ENCODE peak calls at places on chromosomes 1 and 21, in ten cellular contexts. P is A549, H is upper lobe of left lung, O is type B pancreatic cell, Z is esophagus muscularis mucosa, J is ovary, T is adrenal gland, F is HFF-Myc, S is fibroblast of mammary gland, Y is cardiac fibroblast. B is an unnamed sample.

GRCh38 chr1:31637915-31638673 is 6.6 kb downstream of the PEF1 start:
- DNase-seq in T (no peak), O (no peak), Y (no peak), J (no peak), P (no peak), Z (no peak), H (no peak), F (no peak), S (no peak), B (no peak)

GRCh38 chr1:179793281-179793680 is 50.2 kb downstream of the FAM163A start:
- DNase-seq in Z (no peak), H (no peak), F (no peak), J (no peak), S (no peak), Y (no peak), T (no peak), P (no peak), O (no peak), B (no peak)

GRCh38 chr1:209250970-209251636 is 332.4 kb upstream of the CAMK1G start:
- DNase-seq in S (no peak), H (no peak), P (no peak), Y (no peak), T (no peak), O (no peak), J (no peak), F (no peak), Z (peak), B (no peak)

GRCh38 chr1:215971793-215972441 is 404.8 kb downstream of the KCTD3 start:
- DNase-seq in O (no peak), H (no peak), J (no peak), Y (no peak), P (no peak), S (no peak), Z (no peak), F (no peak), T (no peak), B (no peak)

GRCh38 chr21:34726627-34727337 is 58.0 kb downstream of the CLIC6 start:
- DNase-seq in F (no peak), S (no peak), T (no peak), O (no peak), J (no peak), Y (peak), P (no peak), Z (no peak), H (no peak), B (no peak)

GRCh38 chr1:153643100-153643499 is 9.2 kb downstream of the CHTOP start:
- DNase-seq in H (no peak), Y (no peak), F (no peak), J (no peak), O (no peak), Z (no peak), S (no peak), P (no peak), T (no peak), B (no peak)

GRCh38 chr1:196466656-196467055 is 141.6 kb downstream of the KCNT2 start:
- DNase-seq in J (no peak), Z (no peak), O (no peak), F (peak), P (no peak), Y (peak), H (no peak), T (no peak), S (peak), B (no peak)

GRCh38 chr1:74245168-74245753 is 10.1 kb downstream of the TNNI3K start:
- DNase-seq in T (no peak), P (no peak), Z (no peak), F (no peak), Y (no peak), S (no peak), J (no peak), O (no peak), H (no peak), B (no peak)

GRCh38 chr1:171801395-171801990 is 20.0 kb downstream of the METTL13 start:
- DNase-seq in P (peak), J (no peak), O (no peak), H (no peak), T (peak), F (peak), S (peak), Z (no peak), Y (peak), B (no peak)

GRCh38 chr21:27362249-27362648 is 395.4 kb upstream of the ADAMTS5 start:
- DNase-seq in J (no peak), H (no peak), Y (peak), T (no peak), O (no peak), F (no peak), S (no peak), P (no peak), Z (no peak), B (no peak)

GRCh38 chr1:3902111-3902511 is 2.0 kb upstream of the C1orf174 start:
- DNase-seq in P (no peak), Y (no peak), T (no peak), F (no peak), O (no peak), Z (no peak), S (no peak), H (peak), J (no peak), B (no peak)

GRCh38 chr1:6580588-6581270 is 935 bp downstream of the ZBTB48 start:
- DNase-seq in F (no peak), S (no peak), H (no peak), O (no peak), T (peak), Y (peak), P (no peak), J (no peak), Z (no peak), B (no peak)

GRCh38 chr21:42218836-42219605 is at the start of gene ABCG1:
- DNase-seq in T (peak), P (peak), F (no peak), O (no peak), Y (peak), J (no peak), Z (no peak), H (peak), S (no peak), B (no peak)

GRCh38 chr1:5768014-5768413 is 224.2 kb downstream of the NPHP4 start:
- DNase-seq in F (no peak), H (no peak), T (no peak), O (no peak), J (no peak), S (no peak), Y (no peak), Z (no peak), P (no peak), B (no peak)

GRCh38 chr21:19607983-19608668 is 1204.5 kb upstream of the TMPRSS15 start:
- DNase-seq in S (no peak), O (no peak), Y (no peak), J (no peak), P (no peak), H (no peak), T (no peak), F (no peak), Z (no peak), B (no peak)

GRCh38 chr1:183845681-183846080 is 40.8 kb downstream of the RGL1 start:
- DNase-seq in P (no peak), O (no peak), F (no peak), H (no peak), Y (peak), T (no peak), Z (no peak), S (peak), J (no peak), B (no peak)

GRCh38 chr1:6822530-6823359 is 37.5 kb downstream of the CAMTA1 start:
- DNase-seq in O (no peak), J (no peak), Y (no peak), Z (no peak), H (no peak), S (no peak), P (no peak), T (no peak), F (no peak), B (no peak)

GRCh38 chr1:62245201-62245600 is 50.6 kb downstream of the L1TD1 start:
- DNase-seq in P (no peak), Z (no peak), J (no peak), O (no peak), S (peak), H (no peak), Y (no peak), T (no peak), F (no peak), B (no peak)

GRCh38 chr21:45361033-45361997 is 43.6 kb upstream of the COL18A1 start:
- DNase-seq in Y (no peak), O (no peak), H (no peak), Z (no peak), F (no peak), T (no peak), P (no peak), J (no peak), S (no peak), B (no peak)

GRCh38 chr1:24964811-24965570 is 34.9 kb upstream of the RUNX3 start:
- DNase-seq in O (no peak), H (peak), P (no peak), J (no peak), F (no peak), Z (no peak), Y (no peak), S (no peak), T (no peak), B (no peak)

GRCh38 chr1:12232221-12232620 is 2.4 kb downstream of the VPS13D start:
- DNase-seq in T (no peak), Z (no peak), Y (no peak), P (no peak), O (no peak), H (no peak), S (no peak), F (no peak), J (no peak), B (no peak)

GRCh38 chr1:213982814-213983588 is 4.8 kb upstream of the PROX1 start:
- DNase-seq in Y (no peak), H (peak), T (peak), J (peak), O (no peak), F (no peak), P (no peak), S (no peak), Z (no peak), B (no peak)

GRCh38 chr1:110102081-110102480 is 10.2 kb upstream of the UBL4B start:
- DNase-seq in P (no peak), Z (no peak), S (no peak), J (no peak), O (no peak), Y (peak), T (no peak), F (no peak), H (no peak), B (no peak)

GRCh38 chr21:26405735-26406361 is 167.2 kb downstream of the CYYR1 start:
- DNase-seq in Y (peak), H (no peak), P (peak), J (no peak), T (peak), S (peak), F (peak), O (no peak), Z (no peak), B (no peak)

GRCh38 chr21:26845066-26845749 is at the start of gene ADAMTS1:
- DNase-seq in T (peak), O (peak), J (peak), Z (peak), F (no peak), Y (peak), H (peak), P (no peak), S (peak), B (peak)

GRCh38 chr1:32014937-32015363 is 1.3 kb downstream of the KHDRBS1 start:
- DNase-seq in H (no peak), O (no peak), Y (peak), P (no peak), J (no peak), T (no peak), S (peak), Z (no peak), F (no peak), B (no peak)

GRCh38 chr1:53069663-53070327 is 7.8 kb downstream of the PODN start:
- DNase-seq in Y (no peak), O (peak), S (no peak), T (no peak), H (peak), P (no peak), F (no peak), Z (no peak), J (no peak), B (peak)

GRCh38 chr1:107004421-107004820 is 52.1 kb upstream of the PRMT6 start:
- DNase-seq in Y (no peak), P (no peak), T (no peak), O (no peak), S (no peak), J (no peak), Z (no peak), F (no peak), H (no peak), B (no peak)

GRCh38 chr1:31442648-31442994 is 29.6 kb downstream of the SERINC2 start:
- DNase-seq in Y (no peak), S (no peak), T (no peak), J (no peak), Z (no peak), H (no peak), O (no peak), P (no peak), F (no peak), B (no peak)

GRCh38 chr1:21301794-21302440 is 11.7 kb upstream of the ECE1 start:
- DNase-seq in T (no peak), H (no peak), Y (no peak), J (no peak), P (no peak), S (no peak), F (no peak), O (no peak), Z (no peak), B (no peak)

GRCh38 chr1:34715139-34715538 is 39.7 kb upstream of the GJB5 start:
- DNase-seq in J (no peak), Y (no peak), P (no peak), O (no peak), S (no peak), F (no peak), T (no peak), H (no peak), Z (no peak), B (no peak)

GRCh38 chr1:6098303-6099215 is 52.9 kb downstream of the KCNAB2 start:
- DNase-seq in H (peak), Z (no peak), Y (peak), O (no peak), F (peak), P (no peak), J (no peak), S (peak), T (no peak), B (peak)

GRCh38 chr1:184299796-184300195 is 87.0 kb upstream of the C1orf21 start:
- DNase-seq in S (no peak), F (no peak), O (no peak), P (no peak), T (no peak), Y (no peak), J (no peak), H (no peak), Z (no peak), B (no peak)

GRCh38 chr1:243473281-243474210 is 217.7 kb downstream of the SDCCAG8 start:
- DNase-seq in T (no peak), O (no peak), Y (peak), H (no peak), F (no peak), P (no peak), Z (no peak), J (no peak), S (peak), B (no peak)

GRCh38 chr1:162147760-162148159 is 78.3 kb downstream of the NOS1AP start:
- DNase-seq in J (no peak), T (no peak), H (no peak), S (no peak), Y (no peak), P (no peak), F (no peak), Z (no peak), O (no peak), B (no peak)

GRCh38 chr1:27955076-27955475 is 4.7 kb upstream of the XKR8 start:
- DNase-seq in Z (no peak), F (no peak), O (no peak), J (no peak), T (no peak), S (no peak), H (no peak), P (no peak), Y (no peak), B (no peak)

GRCh38 chr1:41622402-41622801 is 137.9 kb upstream of the EDN2 start:
- DNase-seq in Z (peak), J (no peak), P (no peak), F (no peak), H (no peak), S (no peak), Y (peak), O (no peak), T (peak), B (no peak)

GRCh38 chr1:76465030-76465429 is 390.5 kb downstream of the ST6GALNAC3 start:
- DNase-seq in J (no peak), P (no peak), Y (peak), Z (no peak), O (no peak), S (peak), F (no peak), H (no peak), T (peak), B (no peak)

GRCh38 chr1:32877211-32878110 is 6.7 kb upstream of the FNDC5 start:
- DNase-seq in P (no peak), Y (no peak), J (peak), T (no peak), H (no peak), F (no peak), S (no peak), Z (no peak), O (no peak), B (no peak)

GRCh38 chr1:157577420-157577819 is 20.5 kb downstream of the FCRL4 start:
- DNase-seq in F (no peak), P (no peak), Y (no peak), T (no peak), Z (peak), S (no peak), O (no peak), H (no peak), J (no peak), B (no peak)
- TF ChIP-seq CTCF in F (no peak), P (no peak), Y (no peak), T (no peak), Z (no peak), S (no peak), O (no peak), H (no peak), J (no peak), B (no peak)

GRCh38 chr1:241229216-241229615 is 127.8 kb downstream of the RGS7 start:
- DNase-seq in Y (peak), P (no peak), O (no peak), T (no peak), J (no peak), F (no peak), Z (no peak), S (no peak), H (no peak), B (no peak)
- TF ChIP-seq CTCF in Y (no peak), P (no peak), O (no peak), T (no peak), J (no peak), F (no peak), Z (no peak), S (no peak), H (no peak), B (no peak)

GRCh38 chr1:36084502-36085115 is 715 bp downstream of the TEKT2 start:
- DNase-seq in T (no peak), O (no peak), Z (no peak), H (peak), Y (no peak), F (no peak), S (no peak), J (no peak), P (no peak), B (no peak)

GRCh38 chr1:36085126-36085525 is 1.2 kb downstream of the TEKT2 start:
- DNase-seq in O (no peak), Y (no peak), J (no peak), S (no peak), P (no peak), T (no peak), F (no peak), H (no peak), Z (no peak), B (no peak)

GRCh38 chr1:36083219-36083618 is 675 bp upstream of the TEKT2 start:
- DNase-seq in H (no peak), Z (peak), F (no peak), P (no peak), T (no peak), S (no peak), O (no peak), Y (no peak), J (no peak), B (no peak)

GRCh38 chr1:36081926-36082485 is 1.9 kb upstream of the TEKT2 start:
- DNase-seq in Z (peak), T (no peak), J (no peak), F (no peak), Y (no peak), O (no peak), P (no peak), H (no peak), S (no peak), B (no peak)

DNA sequence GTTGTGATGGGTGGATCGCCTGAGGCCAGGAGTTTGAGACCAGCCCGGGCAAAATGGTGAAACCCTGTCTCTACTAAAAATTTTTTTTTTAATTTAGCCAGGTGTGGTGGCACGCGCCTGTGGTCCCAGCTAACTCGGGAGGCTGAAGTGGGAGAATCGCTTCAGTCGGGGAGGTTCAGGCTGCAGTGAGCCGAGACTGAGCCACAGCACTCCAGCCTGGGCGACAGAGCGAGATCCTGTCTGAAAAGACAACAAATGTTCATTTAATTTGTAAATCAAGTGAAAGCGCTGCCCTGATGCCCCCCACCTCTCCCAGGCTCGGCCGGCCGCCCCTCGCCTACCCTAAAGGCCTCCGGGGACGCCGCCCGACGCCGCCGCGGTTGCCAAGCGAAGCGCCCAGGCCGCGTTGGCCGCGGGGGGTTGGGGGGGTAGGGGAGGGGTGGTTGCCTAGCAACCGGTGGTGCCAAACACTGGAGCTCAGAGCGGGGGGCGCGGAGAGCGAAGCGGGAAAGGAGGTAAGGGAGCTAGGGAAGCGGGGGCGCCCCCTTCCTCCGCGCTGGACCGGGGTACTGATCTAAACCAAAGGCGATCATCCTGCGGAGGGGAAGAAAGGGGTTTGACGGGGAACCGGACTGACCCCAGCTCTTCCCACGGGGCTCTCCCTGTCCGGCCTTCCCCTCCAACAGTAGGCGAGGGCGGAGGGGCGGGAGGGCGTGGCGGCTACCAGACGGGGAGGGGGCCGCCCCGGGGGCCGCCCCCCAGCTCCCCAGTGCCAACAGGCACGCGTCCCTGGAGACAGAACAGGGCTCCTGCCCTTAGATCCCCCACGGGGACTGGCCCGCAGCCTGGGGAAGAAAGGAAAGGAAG is at the start of gene TEKT2:
- DNase-seq in P (no peak), Z (peak), O (no peak), H (peak), Y (no peak), J (peak), S (peak), T (peak), F (no peak), B (no peak)
- TF ChIP-seq CTCF in P (no peak), Z (no peak), O (no peak), H (no peak), Y (no peak), J (no peak), S (no peak), T (no peak), F (no peak), B (no peak)

GRCh38 chr1:22658385-22659163 is 5.5 kb downstream of the C1QB start:
- DNase-seq in T (no peak), J (no peak), O (no peak), Y (no peak), Z (no peak), S (no peak), F (no peak), P (peak), H (no peak), B (no peak)

GRCh38 chr1:22653741-22654140 is 705 bp downstream of the C1QB start:
- DNase-seq in O (no peak), F (no peak), Y (no peak), Z (no peak), P (no peak), J (no peak), T (no peak), S (no peak), H (no peak), B (no peak)

GRCh38 chr1:22652457-22652856 is 579 bp upstream of the C1QB start:
- DNase-seq in F (no peak), O (no peak), Z (no peak), J (no peak), Y (no peak), S (no peak), P (no peak), T (no peak), H (no peak), B (no peak)

GRCh38 chr1:22652881-22653316 is at the start of gene C1QB:
- DNase-seq in Z (no peak), F (no peak), T (peak), P (no peak), J (no peak), H (peak), O (no peak), S (no peak), Y (no peak), B (no peak)

DNA sequence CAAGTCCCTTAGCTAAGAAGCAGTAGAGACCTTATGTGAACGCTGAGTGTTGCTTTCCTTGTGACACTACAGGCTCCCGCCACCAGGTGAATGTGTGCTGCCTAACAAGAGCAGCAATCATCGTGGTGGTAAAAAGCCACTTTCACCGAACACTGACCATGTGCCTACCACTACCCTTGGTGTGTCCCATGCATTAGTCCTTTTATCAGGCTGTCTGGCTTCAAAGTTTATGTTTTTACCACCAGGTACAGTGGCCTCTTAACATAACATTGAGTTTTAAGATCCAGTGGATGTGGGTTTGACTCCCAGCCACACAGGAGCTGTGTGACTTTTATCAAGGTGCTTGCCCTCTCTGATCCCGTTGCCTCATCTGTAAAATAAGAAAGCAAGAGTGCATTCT is 1.7 kb downstream of the C1QB start:
- DNase-seq in Y (no peak), T (no peak), Z (no peak), J (no peak), O (no peak), H (no peak), P (peak), S (no peak), F (no peak), B (no peak)
- TF ChIP-seq CTCF in Y (no peak), T (peak), Z (no peak), J (no peak), O (peak), H (no peak), P (no peak), S (no peak), F (peak), B (no peak)